ENCODE peak calls at places on chromosome 1, in ten cellular contexts. K is sciatic nerve; G is NCI-H1092 treated with DMSO at 0.1 percent for 48 hours; T is ELR; C is thoracic aorta; R is pulmonary artery endothelial cell; W is stimulated activated CD4-positive, alpha-beta T cell treated with anti-CD3 and anti-CD28 coated beads, Interleukin-1b, Interleukin-23, amount 100 ng/mL, for 1 hour; A is ACHN; L is G401; O is SJSA1. U is an unnamed sample.

GRCh38 chr1:213061263-213061662 is 10.2 kb downstream of the RPS6KC1 start:
- DNase-seq in K (no peak), G (no peak), T (no peak), C (no peak), R (no peak), W (no peak), A (no peak), L (no peak), O (no peak), U (no peak)

GRCh38 chr1:94983343-94983742 is 56.4 kb upstream of the CNN3 start:
- DNase-seq in K (no peak), G (no peak), T (peak), C (no peak), R (no peak), W (no peak), A (peak), L (no peak), O (peak), U (no peak)

GRCh38 chr1:236868625-236869467 is 73.8 kb downstream of the MTR start:
- DNase-seq in K (no peak), G (peak), T (peak), C (no peak), R (peak), W (peak), A (peak), L (peak), O (no peak), U (no peak)

GRCh38 chr1:224058303-224058702 is 55.6 kb upstream of the FBXO28 start:
- DNase-seq in K (no peak), G (no peak), T (peak), C (no peak), R (peak), W (no peak), A (no peak), L (no peak), O (no peak), U (no peak)

GRCh38 chr1:21490774-21491482 is 18.3 kb upstream of the ALPL start:
- DNase-seq in K (no peak), G (no peak), T (peak), C (no peak), R (peak), W (no peak), A (peak), L (peak), O (peak), U (peak)

GRCh38 chr1:216119600-216119999 is 303.6 kb downstream of the USH2A start:
- DNase-seq in K (no peak), G (peak), T (peak), C (no peak), R (no peak), W (no peak), A (peak), L (peak), O (no peak), U (no peak)

GRCh38 chr1:180988221-180988826 is 34.3 kb downstream of the STX6 start:
- DNase-seq in K (no peak), G (peak), T (no peak), C (no peak), R (no peak), W (no peak), A (peak), L (peak), O (no peak), U (no peak)

GRCh38 chr1:74681001-74681400 is 7.4 kb upstream of the ERICH3 start:
- DNase-seq in K (no peak), G (no peak), T (no peak), C (no peak), R (no peak), W (no peak), A (no peak), L (no peak), O (no peak), U (no peak)

GRCh38 chr1:156076609-156077429 is 5.4 kb downstream of the MEX3A start:
- DNase-seq in K (peak), G (no peak), T (no peak), C (no peak), R (no peak), W (no peak), A (no peak), L (no peak), O (no peak), U (no peak)

GRCh38 chr1:111776397-111776796 is 20.7 kb downstream of the DDX20 start:
- DNase-seq in K (no peak), G (no peak), T (no peak), C (no peak), R (no peak), W (no peak), A (no peak), L (no peak), O (no peak), U (no peak)

GRCh38 chr1:20936216-20936615 is 149.1 kb upstream of the HP1BP3 start:
- DNase-seq in K (no peak), G (no peak), T (no peak), C (no peak), R (no peak), W (no peak), A (no peak), L (no peak), O (no peak), U (no peak)

GRCh38 chr1:162107911-162108310 is 38.4 kb downstream of the NOS1AP start:
- DNase-seq in K (no peak), G (no peak), T (no peak), C (no peak), R (peak), W (no peak), A (no peak), L (no peak), O (no peak), U (no peak)